ENCODE peak calls at places on chromosomes 11 and 22, in nine cellular contexts. K is left ventricle myocardium inferior; H is A549; C is neuronal stem cell; T is tibial artery; A is CD8-positive, alpha-beta memory T cell; Q is CD4-positive, alpha-beta T cell; D is ovary; Z is sigmoid colon. E is an unnamed sample. For H3K9me3, the result is how much of the 10 kb centered on the place peaks cover.

GRCh38 chr11:44716256-44716655 is 10.5 kb upstream of the TSPAN18 start:
- DNase-seq in C (no peak), A (no peak), T (no peak), Q (no peak), D (no peak), Z (no peak), K (no peak), H (no peak), E (no peak)

GRCh38 chr22:45455621-45456020 is 42.1 kb downstream of the RIBC2 start:
- DNase-seq in A (no peak), K (no peak), Q (no peak), D (no peak), H (no peak), T (no peak), Z (no peak), C (no peak), E (no peak)

GRCh38 chr11:126452256-126452655 is 96.8 kb downstream of the ST3GAL4 start:
- DNase-seq in C (no peak), H (no peak), Q (no peak), A (no peak), K (no peak), D (no peak), Z (no peak), T (no peak), E (peak)

GRCh38 chr11:66849501-66850234 is 6.4 kb downstream of the RCE1 start:
- DNase-seq in Q (no peak), Z (peak), H (no peak), D (no peak), T (no peak), A (no peak), C (no peak), K (no peak), E (no peak)

GRCh38 chr11:4539603-4540219 is 5.3 kb upstream of the OR52M1 start:
- DNase-seq in H (peak), T (no peak), D (peak), Z (no peak), C (peak), Q (peak), A (peak), K (peak), E (peak)

GRCh38 chr11:123212406-123212805 is 17.4 kb upstream of the CLMP start:
- DNase-seq in Z (no peak), Q (no peak), T (no peak), D (no peak), H (no peak), K (no peak), A (no peak), C (no peak), E (no peak)

GRCh38 chr11:78860720-78861422 is 286.2 kb upstream of the NARS2 start:
- DNase-seq in A (no peak), C (peak), Q (no peak), H (no peak), K (no peak), Z (no peak), T (no peak), D (no peak), E (no peak)

GRCh38 chr11:33545941-33546340 is 154.7 kb downstream of the C11orf91 start:
- DNase-seq in A (no peak), T (no peak), K (no peak), H (no peak), Z (no peak), D (no peak), C (no peak), Q (no peak), E (no peak)

GRCh38 chr11:116366980-116367640 is 405.7 kb downstream of the BUD13 start:
- DNase-seq in H (peak), D (no peak), Q (no peak), A (no peak), C (no peak), T (no peak), K (no peak), Z (no peak), E (no peak)

GRCh38 chr22:44147821-44148574 is 32.7 kb upstream of the PARVG start:
- DNase-seq in T (no peak), A (no peak), D (no peak), K (no peak), Q (no peak), C (no peak), H (no peak), Z (peak), E (no peak)

GRCh38 chr11:69244286-69244685 is 49.7 kb upstream of the MYEOV start:
- DNase-seq in H (no peak), Q (no peak), D (no peak), Z (peak), A (no peak), T (no peak), K (no peak), C (no peak), E (no peak)

GRCh38 chr11:106888386-106888785 is 129.9 kb downstream of the GUCY1A2 start:
- DNase-seq in K (no peak), H (no peak), Z (no peak), A (no peak), D (no peak), Q (no peak), T (no peak), C (no peak), E (no peak)

GRCh38 chr11:35418847-35419712 is at the start of gene SLC1A2:
- DNase-seq in D (no peak), Z (no peak), K (no peak), A (no peak), T (no peak), H (peak), C (peak), Q (no peak), E (peak)

GRCh38 chr22:18970948-18971315 is 34.8 kb upstream of the PRODH start:
- DNase-seq in C (no peak), Z (no peak), D (no peak), A (no peak), T (no peak), K (no peak), H (no peak), Q (no peak), E (no peak)

GRCh38 chr22:24141586-24141985 is 39.7 kb upstream of the SUSD2 start:
- DNase-seq in T (no peak), Q (no peak), Z (no peak), D (no peak), H (no peak), A (no peak), C (no peak), K (no peak), E (no peak)

GRCh38 chr11:2690261-2690575 is 9.6 kb downstream of the KCNQ1OT1 start:
- DNase-seq in H (no peak), Z (peak), C (no peak), Q (no peak), A (no peak), D (no peak), K (no peak), T (peak), E (no peak)

GRCh38 chr11:17208257-17208999 is 642 bp upstream of the PIK3C2A start:
- DNase-seq in A (peak), Q (peak), T (no peak), Z (no peak), C (peak), D (no peak), K (no peak), H (peak), E (no peak)

GRCh38 chr22:43884600-43885318 is 7.1 kb downstream of the PNPLA5 start:
- DNase-seq in K (peak), Z (peak), T (no peak), H (peak), A (no peak), Q (no peak), C (peak), D (peak), E (peak)

GRCh38 chr11:122853971-122854446 is 15.7 kb downstream of the CRTAM start:
- DNase-seq in Q (peak), C (peak), K (no peak), D (peak), H (peak), A (peak), T (no peak), Z (no peak), E (no peak)

GRCh38 chr11:64858467-64859401 is 14.3 kb upstream of the CDC42BPG start:
- DNase-seq in H (no peak), A (peak), C (no peak), K (peak), D (no peak), Z (peak), T (no peak), Q (peak), E (no peak)

GRCh38 chr22:49880281-49880680 is 26.6 kb downstream of the ZBED4 start:
- DNase-seq in T (no peak), C (no peak), Z (no peak), K (no peak), H (no peak), D (no peak), A (no peak), Q (no peak), E (no peak)

GRCh38 chr11:26987205-26987604 is 6.7 kb upstream of the FIBIN start:
- DNase-seq in A (no peak), H (no peak), C (no peak), Q (no peak), K (no peak), D (no peak), Z (no peak), T (no peak), E (no peak)

GRCh38 chr11:73344191-73344607 is 32.0 kb upstream of the RELT start:
- DNase-seq in T (peak), C (no peak), A (no peak), H (no peak), K (peak), D (no peak), Z (peak), Q (no peak), E (no peak)

GRCh38 chr11:35133656-35134055 is 5.3 kb upstream of the CD44 start:
- DNase-seq in K (no peak), H (no peak), C (no peak), A (no peak), D (no peak), Q (no peak), Z (no peak), T (no peak), E (no peak)

GRCh38 chr11:105825141-105825540 is 196.9 kb downstream of the MSANTD4 start:
- DNase-seq in C (no peak), H (no peak), Z (no peak), T (no peak), K (no peak), Q (no peak), D (no peak), A (no peak), E (no peak)

GRCh38 chr11:85694385-85694980 is 8.5 kb upstream of the CCDC89 start:
- DNase-seq in H (peak), D (no peak), A (no peak), K (no peak), Z (no peak), Q (peak), T (no peak), C (no peak), E (no peak)

GRCh38 chr11:106047636-106048035 is 25.6 kb upstream of the MSANTD4 start:
- DNase-seq in C (no peak), A (no peak), H (no peak), T (no peak), Q (no peak), Z (no peak), K (no peak), D (no peak), E (no peak)

GRCh38 chr11:130827697-130828377 is 88.4 kb downstream of the SNX19 start:
- DNase-seq in H (peak), T (peak), A (no peak), Q (no peak), D (peak), K (peak), C (peak), Z (peak), E (no peak)

GRCh38 chr11:11975201-11976092 is 33.0 kb downstream of the DKK3 start:
- DNase-seq in K (no peak), A (no peak), T (peak), D (no peak), Q (no peak), H (no peak), Z (no peak), C (no peak), E (no peak)

GRCh38 chr11:70751142-70751734 is 352.9 kb downstream of the CTTN start:
- DNase-seq in H (peak), Q (no peak), C (no peak), K (no peak), Z (no peak), A (no peak), T (no peak), D (no peak), E (no peak)

GRCh38 chr11:116707250-116707649 is 65.5 kb downstream of the BUD13 start:
- DNase-seq in H (no peak), Q (no peak), C (no peak), K (no peak), D (no peak), A (no peak), T (no peak), Z (no peak), E (no peak)

GRCh38 chr11:129283141-129283540 is 91.0 kb upstream of the ARHGAP32 start:
- DNase-seq in Z (no peak), A (no peak), T (no peak), C (no peak), H (peak), Q (no peak), K (no peak), D (no peak), E (no peak)

GRCh38 chr22:27133951-27134664 is 476.7 kb downstream of the MIAT start:
- DNase-seq in C (no peak), Z (peak), T (peak), H (peak), K (no peak), A (no peak), Q (no peak), D (no peak), E (peak)

GRCh38 chr11:132220464-132220863 is 850.0 kb downstream of the NTM start:
- DNase-seq in C (no peak), H (no peak), K (no peak), T (no peak), A (no peak), Q (no peak), Z (no peak), D (no peak), E (no peak)

GRCh38 chr11:132576706-132577105 is 955.6 kb downstream of the OPCML start:
- DNase-seq in T (no peak), K (no peak), Z (no peak), C (no peak), H (peak), Q (no peak), D (no peak), A (no peak), E (no peak)

GRCh38 chr11:17651061-17651460 is 68.3 kb upstream of the MYOD1 start:
- DNase-seq in A (no peak), K (no peak), Z (no peak), Q (no peak), D (no peak), H (no peak), C (no peak), T (no peak), E (no peak)

DNA sequence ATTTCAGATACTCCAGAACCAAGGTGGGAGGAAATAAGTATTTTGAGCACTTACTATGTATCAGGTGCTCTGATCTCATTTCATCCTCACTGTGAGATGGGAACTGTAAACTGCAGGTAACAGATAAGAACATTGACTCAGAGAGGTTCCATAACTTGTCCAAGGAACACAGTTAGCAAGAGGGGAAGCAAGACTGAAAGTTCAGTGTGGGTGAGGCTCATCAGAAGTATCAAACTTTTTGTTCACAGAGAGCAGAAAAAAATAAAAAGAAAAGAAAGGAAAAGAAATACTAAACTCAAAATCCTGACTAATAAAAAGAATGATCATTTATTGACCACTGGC is 37.1 kb downstream of the RAB30 start:
- DNase-seq in D (no peak), H (no peak), A (no peak), C (no peak), T (no peak), K (no peak), Q (no peak), Z (no peak), E (no peak)
- H3K27ac ChIP-seq in D (no peak), H (peak), A (no peak), C (no peak), T (peak), K (peak), Q (no peak), Z (peak), E (no peak)

GRCh38 chr11:133719532-133720235 is 125.6 kb downstream of the SPATA19 start:
- DNase-seq in Q (no peak), A (no peak), K (no peak), Z (no peak), H (no peak), C (no peak), T (no peak), D (no peak), E (no peak)

GRCh38 chr11:133718831-133719230 is 126.5 kb downstream of the SPATA19 start:
- DNase-seq in Z (no peak), Q (no peak), D (no peak), A (no peak), H (no peak), C (no peak), T (no peak), K (no peak), E (no peak)

GRCh38 chr11:133718238-133718637 is 127.1 kb downstream of the SPATA19 start:
- DNase-seq in K (no peak), C (no peak), T (no peak), D (no peak), Z (no peak), A (no peak), H (no peak), Q (no peak), E (no peak)

GRCh38 chr11:133724116-133724515 is 121.2 kb downstream of the SPATA19 start:
- DNase-seq in T (no peak), K (no peak), C (no peak), D (no peak), Q (no peak), A (no peak), Z (no peak), H (no peak), E (no peak)

DNA sequence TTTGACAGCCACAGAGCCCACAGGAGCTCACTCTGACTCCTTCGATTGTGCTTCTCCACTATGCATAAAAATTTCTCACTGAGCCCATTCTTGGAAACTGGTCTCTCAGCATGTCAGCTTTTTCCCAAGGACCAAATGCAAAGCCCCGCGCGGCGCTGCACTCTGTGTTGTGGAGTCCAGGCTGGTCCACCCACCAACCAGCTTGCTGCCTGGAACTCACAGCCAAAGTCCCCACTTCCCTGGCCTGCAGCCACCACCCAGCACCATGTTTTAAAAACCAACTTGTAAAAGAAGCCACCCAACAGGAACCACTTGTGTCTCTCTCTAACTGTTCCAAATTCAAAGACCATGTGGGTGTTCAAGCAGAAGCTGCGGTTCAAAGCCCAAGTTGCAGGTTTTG is 124.4 kb downstream of the SPATA19 start:
- DNase-seq in K (no peak), H (no peak), D (no peak), A (no peak), T (no peak), Q (no peak), Z (no peak), C (no peak), E (no peak)
- H3K9me3 ChIP-seq in K (under half), H (under half), D (under half), A (under half), T (under half), Q (under half), Z (under half), C (under half), E (under half)

GRCh38 chr22:39646614-39647210 is 76.2 kb downstream of the CACNA1I start:
- DNase-seq in Q (no peak), C (no peak), Z (no peak), K (no peak), A (no peak), T (no peak), H (no peak), D (no peak), E (no peak)
- H3K27ac ChIP-seq in Q (no peak), C (no peak), Z (no peak), K (no peak), A (no peak), T (no peak), H (no peak), D (no peak), E (no peak)

GRCh38 chr22:16721969-16722368 is 103.2 kb downstream of the XKR3 start:
- DNase-seq in D (no peak), Z (no peak), A (no peak), H (no peak), C (no peak), Q (no peak), K (no peak), T (no peak), E (no peak)
- H3K9me3 ChIP-seq in D (under half), Z (under half), A (under half), H (under half), C (under half), Q (under half), K (under half), T (under half), E (under half)

GRCh38 chr11:38384568-38384967 is 1786.5 kb upstream of the RAG2 start:
- DNase-seq in Z (no peak), Q (no peak), T (no peak), H (no peak), K (no peak), D (no peak), C (no peak), A (no peak), E (no peak)
- H3K27ac ChIP-seq in Z (no peak), Q (no peak), T (no peak), H (no peak), K (no peak), D (no peak), C (no peak), A (no peak), E (no peak)

E was measured in left lung.